ENCODE peak calls at places on chromosomes 1 and 21, in four cellular contexts. One of them, this sample, is unnamed.

GRCh38 chr21:31363720-31364119 is 19.7 kb upstream of the TIAM1 start:
- DNase-seq in choroid plexus epithelial cell: peak
- DNase-seq in T-cell: no peak
- DNase-seq in stimulated activated CD8-positive, alpha-beta memory T cell treated with anti-CD3 and anti-CD28 coated beads, Interleukin-15, amount 100 ng/mL, for 24 hours: no peak
- DNase-seq in this sample: no peak

GRCh38 chr1:246907472-246907871 is 24.3 kb downstream of the AHCTF1 start:
- DNase-seq in choroid plexus epithelial cell: peak
- DNase-seq in T-cell: no peak
- DNase-seq in stimulated activated CD8-positive, alpha-beta memory T cell treated with anti-CD3 and anti-CD28 coated beads, Interleukin-15, amount 100 ng/mL, for 24 hours: no peak
- DNase-seq in this sample: no peak

GRCh38 chr1:210236840-210237409 is 4.3 kb downstream of the SERTAD4 start:
- DNase-seq in choroid plexus epithelial cell: peak
- DNase-seq in T-cell: no peak
- DNase-seq in stimulated activated CD8-positive, alpha-beta memory T cell treated with anti-CD3 and anti-CD28 coated beads, Interleukin-15, amount 100 ng/mL, for 24 hours: no peak
- DNase-seq in this sample: no peak

GRCh38 chr1:227885135-227885647 is 62.5 kb downstream of the WNT9A start:
- DNase-seq in stimulated activated CD8-positive, alpha-beta memory T cell treated with anti-CD3 and anti-CD28 coated beads, Interleukin-15, amount 100 ng/mL, for 24 hours: no peak
- DNase-seq in T-cell: peak
- DNase-seq in choroid plexus epithelial cell: no peak
- DNase-seq in this sample: no peak

GRCh38 chr1:19892628-19893168 is 10.5 kb downstream of the OTUD3 start:
- DNase-seq in stimulated activated CD8-positive, alpha-beta memory T cell treated with anti-CD3 and anti-CD28 coated beads, Interleukin-15, amount 100 ng/mL, for 24 hours: no peak
- DNase-seq in T-cell: no peak
- DNase-seq in choroid plexus epithelial cell: peak
- DNase-seq in this sample: no peak

GRCh38 chr1:53080769-53081168 is 18.8 kb downstream of the PODN start:
- DNase-seq in choroid plexus epithelial cell: no peak
- DNase-seq in stimulated activated CD8-positive, alpha-beta memory T cell treated with anti-CD3 and anti-CD28 coated beads, Interleukin-15, amount 100 ng/mL, for 24 hours: no peak
- DNase-seq in T-cell: no peak
- DNase-seq in this sample: no peak

GRCh38 chr1:12177999-12178441 is 11.2 kb downstream of the TNFRSF1B start:
- DNase-seq in T-cell: peak
- DNase-seq in choroid plexus epithelial cell: peak
- DNase-seq in stimulated activated CD8-positive, alpha-beta memory T cell treated with anti-CD3 and anti-CD28 coated beads, Interleukin-15, amount 100 ng/mL, for 24 hours: peak
- DNase-seq in this sample: no peak

GRCh38 chr1:178644308-178645120 is 80.5 kb upstream of the RALGPS2 start:
- DNase-seq in T-cell: no peak
- DNase-seq in stimulated activated CD8-positive, alpha-beta memory T cell treated with anti-CD3 and anti-CD28 coated beads, Interleukin-15, amount 100 ng/mL, for 24 hours: no peak
- DNase-seq in choroid plexus epithelial cell: peak
- DNase-seq in this sample: no peak

GRCh38 chr1:157697781-157698569 is 2.6 kb downstream of the FCRL3 start:
- DNase-seq in T-cell: no peak
- DNase-seq in choroid plexus epithelial cell: no peak
- DNase-seq in stimulated activated CD8-positive, alpha-beta memory T cell treated with anti-CD3 and anti-CD28 coated beads, Interleukin-15, amount 100 ng/mL, for 24 hours: no peak
- DNase-seq in this sample: no peak

GRCh38 chr1:87939486-87939885 is 610.8 kb downstream of the LMO4 start:
- DNase-seq in choroid plexus epithelial cell: no peak
- DNase-seq in T-cell: no peak
- DNase-seq in stimulated activated CD8-positive, alpha-beta memory T cell treated with anti-CD3 and anti-CD28 coated beads, Interleukin-15, amount 100 ng/mL, for 24 hours: no peak
- DNase-seq in this sample: no peak

GRCh38 chr1:74629283-74629682 is 44.3 kb downstream of the ERICH3 start:
- DNase-seq in stimulated activated CD8-positive, alpha-beta memory T cell treated with anti-CD3 and anti-CD28 coated beads, Interleukin-15, amount 100 ng/mL, for 24 hours: no peak
- DNase-seq in choroid plexus epithelial cell: no peak
- DNase-seq in T-cell: no peak
- DNase-seq in this sample: no peak

GRCh38 chr1:55993608-55994251 is 585.6 kb downstream of the PLPP3 start:
- DNase-seq in stimulated activated CD8-positive, alpha-beta memory T cell treated with anti-CD3 and anti-CD28 coated beads, Interleukin-15, amount 100 ng/mL, for 24 hours: no peak
- DNase-seq in T-cell: no peak
- DNase-seq in choroid plexus epithelial cell: no peak
- DNase-seq in this sample: no peak